ENCODE peak calls at places on chromosome 16, in eight cellular contexts. One of them, this sample, is unnamed.

GRCh38 chr16:57668259-57668563 is at the start of gene ADGRG3:
- DNase-seq in memory B cell: no peak
- DNase-seq in endodermal cell: no peak
- DNase-seq in body of pancreas: no peak
- DNase-seq in HT-29: no peak
- DNase-seq in right atrium auricular region: no peak
- DNase-seq in heart right ventricle: no peak
- DNase-seq in AG08395: no peak
- DNase-seq in this sample: no peak

GRCh38 chr16:54620197-54620596 is 310.5 kb upstream of the IRX5 start:
- DNase-seq in right atrium auricular region: no peak
- DNase-seq in HT-29: no peak
- DNase-seq in endodermal cell: no peak
- DNase-seq in AG08395: no peak
- DNase-seq in memory B cell: no peak
- DNase-seq in body of pancreas: no peak
- DNase-seq in heart right ventricle: no peak
- DNase-seq in this sample: no peak

GRCh38 chr16:21610006-21610544 is 10.7 kb downstream of the METTL9 start:
- DNase-seq in memory B cell: no peak
- DNase-seq in right atrium auricular region: no peak
- DNase-seq in heart right ventricle: no peak
- DNase-seq in body of pancreas: no peak
- DNase-seq in HT-29: no peak
- DNase-seq in AG08395: no peak
- DNase-seq in endodermal cell: no peak
- DNase-seq in this sample: no peak

GRCh38 chr16:79097090-79097489 is 503.4 kb downstream of the MAF start:
- DNase-seq in endodermal cell: no peak
- DNase-seq in AG08395: no peak
- DNase-seq in heart right ventricle: no peak
- DNase-seq in HT-29: no peak
- DNase-seq in body of pancreas: no peak
- DNase-seq in memory B cell: no peak
- DNase-seq in right atrium auricular region: no peak
- DNase-seq in this sample: no peak

GRCh38 chr16:65754799-65755691 is 611.4 kb upstream of the CDH5 start:
- DNase-seq in memory B cell: no peak
- DNase-seq in endodermal cell: no peak
- DNase-seq in body of pancreas: no peak
- DNase-seq in HT-29: no peak
- DNase-seq in right atrium auricular region: no peak
- DNase-seq in AG08395: peak; percentile 81
- DNase-seq in heart right ventricle: no peak
- DNase-seq in this sample: no peak

GRCh38 chr16:31271621-31272190 is 11.9 kb downstream of the ITGAM start:
- DNase-seq in right atrium auricular region: no peak
- DNase-seq in HT-29: no peak
- DNase-seq in memory B cell: no peak
- DNase-seq in heart right ventricle: no peak
- DNase-seq in AG08395: no peak
- DNase-seq in endodermal cell: no peak
- DNase-seq in body of pancreas: no peak
- DNase-seq in this sample: no peak

GRCh38 chr16:88743693-88744519 is 37.6 kb downstream of the CTU2 start:
- DNase-seq in AG08395: peak; percentile 90
- DNase-seq in endodermal cell: peak; percentile 94
- DNase-seq in memory B cell: peak; percentile 61
- DNase-seq in HT-29: peak; percentile 83
- DNase-seq in heart right ventricle: peak; percentile 87
- DNase-seq in right atrium auricular region: peak; percentile 79
- DNase-seq in body of pancreas: peak; percentile 84
- DNase-seq in this sample: peak; percentile 66

GRCh38 chr16:8717892-8718400 is 43.5 kb downstream of the ABAT start:
- DNase-seq in HT-29: no peak
- DNase-seq in body of pancreas: no peak
- DNase-seq in right atrium auricular region: no peak
- DNase-seq in memory B cell: no peak
- DNase-seq in AG08395: no peak
- DNase-seq in endodermal cell: no peak
- DNase-seq in heart right ventricle: no peak
- DNase-seq in this sample: no peak